ENCODE peak calls at places on chromosomes 3 and 15, in four cellular contexts. Q is CD8-positive, alpha-beta T cell; K is lower lobe of right lung; L is naive thymus-derived CD4-positive, alpha-beta T cell. R is an unnamed sample.
A peak's percentile ranks its signal among the peaks of the same experiment; 100 is the strongest.

GRCh38 chr3:195104340-195104739 is 166.6 kb downstream of the XXYLT1 start:
- DNase-seq in Q (no peak), K (no peak), L (no peak), R (no peak)

GRCh38 chr3:195800240-195800639 is 11.5 kb downstream of the MUC4 start:
- DNase-seq in Q (no peak), K (no peak), L (no peak), R (no peak)

GRCh38 chr3:46484911-46485696 is 12.7 kb upstream of the RTP3 start:
- DNase-seq in Q (no peak), K (no peak), L (no peak), R (no peak)

GRCh38 chr15:35986072-35986666 is 440.2 kb upstream of the DPH6 start:
- DNase-seq in Q (no peak), K (no peak), L (no peak), R (no peak)

GRCh38 chr15:39687965-39688364 is 94.7 kb downstream of the FSIP1 start:
- DNase-seq in Q (no peak), K (no peak), L (no peak), R (no peak)

GRCh38 chr3:134186391-134186790 is 64.3 kb downstream of the RYK start:
- DNase-seq in Q (no peak), K (no peak), L (no peak), R (no peak)

GRCh38 chr15:70101459-70102113 is 3.9 kb upstream of the TLE3 start:
- DNase-seq in Q (no peak), K (no peak), L (no peak), R (peak; percentile 26)

GRCh38 chr15:45307230-45307924 is 55.3 kb downstream of the SLC28A2 start:
- DNase-seq in Q (no peak), K (no peak), L (no peak), R (no peak)

GRCh38 chr3:156606729-156607128 is 51.8 kb upstream of the SSR3 start:
- DNase-seq in Q (no peak), K (no peak), L (no peak), R (no peak)

GRCh38 chr15:98734472-98735284 is 86.3 kb downstream of the IGF1R start:
- DNase-seq in Q (no peak), K (no peak), L (no peak), R (no peak)

GRCh38 chr3:54121404-54122045 is 827 bp upstream of the CACNA2D3 start:
- DNase-seq in Q (no peak), K (no peak), L (no peak), R (no peak)

GRCh38 chr3:183028416-183028815 is 48.1 kb upstream of the DCUN1D1 start:
- DNase-seq in Q (no peak), K (no peak), L (no peak), R (no peak)

GRCh38 chr3:3200632-3201212 is 21.2 kb upstream of the CRBN start:
- DNase-seq in Q (no peak), K (no peak), L (peak; percentile 27), R (peak; percentile 30)

GRCh38 chr3:175399156-175399840 is 540.2 kb downstream of the NAALADL2 start:
- DNase-seq in Q (no peak), K (no peak), L (no peak), R (no peak)

GRCh38 chr3:24963762-24964625 is 464.1 kb upstream of the RARB start:
- DNase-seq in Q (no peak), K (no peak), L (no peak), R (no peak)

GRCh38 chr15:100880897-100881242 is 1.2 kb downstream of the ALDH1A3 start:
- DNase-seq in Q (no peak), K (no peak), L (no peak), R (no peak)
- H3K27me3 ChIP-seq in Q (peaks cover 6% of the 10 kb centered on the region), K (peaks cover 54% of the 10 kb centered on the region), L (no peaks in the 10 kb centered on the region), R (peaks cover 5% of the 10 kb centered on the region)

GRCh38 chr3:147422934-147423599 is 13.9 kb downstream of the ZIC1 start:
- DNase-seq in Q (no peak), K (no peak), L (no peak), R (no peak)
- H3K27me3 ChIP-seq in Q (peaks cover 20% of the 10 kb centered on the region), K (peaks cover 87% of the 10 kb centered on the region), L (no peaks in the 10 kb centered on the region), R (no peaks in the 10 kb centered on the region)

GRCh38 chr3:11000528-11000927 is 8.0 kb downstream of the SLC6A1 start:
- DNase-seq in Q (no peak), K (no peak), L (no peak), R (no peak)

GRCh38 chr3:10996345-10997050 is 4.0 kb downstream of the SLC6A1 start:
- DNase-seq in Q (no peak), K (no peak), L (no peak), R (no peak)

GRCh38 chr3:10999516-10999915 is 7.0 kb downstream of the SLC6A1 start:
- DNase-seq in Q (no peak), K (no peak), L (no peak), R (no peak)

GRCh38 chr3:10997196-10997595 is 4.6 kb downstream of the SLC6A1 start:
- DNase-seq in Q (no peak), K (no peak), L (no peak), R (no peak)

DNA sequence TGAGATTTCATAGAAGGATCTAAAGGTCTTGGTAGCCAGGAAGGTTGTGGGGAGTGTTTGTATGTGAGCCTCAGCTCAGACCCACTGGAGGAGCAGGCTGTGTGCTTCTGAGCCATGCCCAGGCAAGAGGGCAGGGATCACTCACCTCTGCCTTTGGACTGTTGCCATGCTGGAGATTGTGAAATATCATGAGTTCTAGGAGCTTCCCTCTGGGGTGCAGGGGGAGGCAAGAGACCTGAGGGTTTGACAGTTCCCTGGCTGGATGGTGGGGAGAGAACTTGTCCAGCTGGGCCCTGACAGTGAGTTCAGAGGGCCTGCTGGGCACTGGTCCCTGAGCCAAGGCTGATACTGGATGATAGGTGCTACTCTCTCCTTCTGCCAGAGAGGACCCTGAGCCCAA is 6.0 kb downstream of the SLC6A1 start:
- DNase-seq in Q (no peak), K (no peak), L (no peak), R (no peak)
- H3K27me3 ChIP-seq in Q (no peaks in the 10 kb centered on the region), K (peaks cover 39% of the 10 kb centered on the region), L (no peaks in the 10 kb centered on the region), R (peaks cover 4% of the 10 kb centered on the region)

GRCh38 chr3:143121240-143122088 is 1.9 kb downstream of the CHST2 start:
- DNase-seq in Q (peak; percentile 63), K (peak; percentile 57), L (peak; percentile 74), R (peak; percentile 97)

GRCh38 chr3:143122089-143122430 is 2.5 kb downstream of the CHST2 start:
- DNase-seq in Q (no peak), K (no peak), L (peak; percentile 6), R (peak; percentile 49)

GRCh38 chr3:143119009-143119914 is at the start of gene CHST2:
- DNase-seq in Q (peak; percentile 59), K (peak; percentile 74), L (peak; percentile 76), R (peak; percentile 86)

GRCh38 chr3:143119974-143120715 is 574 bp downstream of the CHST2 start:
- DNase-seq in Q (peak; percentile 7), K (peak; percentile 51), L (peak; percentile 55), R (peak; percentile 76)

DNA sequence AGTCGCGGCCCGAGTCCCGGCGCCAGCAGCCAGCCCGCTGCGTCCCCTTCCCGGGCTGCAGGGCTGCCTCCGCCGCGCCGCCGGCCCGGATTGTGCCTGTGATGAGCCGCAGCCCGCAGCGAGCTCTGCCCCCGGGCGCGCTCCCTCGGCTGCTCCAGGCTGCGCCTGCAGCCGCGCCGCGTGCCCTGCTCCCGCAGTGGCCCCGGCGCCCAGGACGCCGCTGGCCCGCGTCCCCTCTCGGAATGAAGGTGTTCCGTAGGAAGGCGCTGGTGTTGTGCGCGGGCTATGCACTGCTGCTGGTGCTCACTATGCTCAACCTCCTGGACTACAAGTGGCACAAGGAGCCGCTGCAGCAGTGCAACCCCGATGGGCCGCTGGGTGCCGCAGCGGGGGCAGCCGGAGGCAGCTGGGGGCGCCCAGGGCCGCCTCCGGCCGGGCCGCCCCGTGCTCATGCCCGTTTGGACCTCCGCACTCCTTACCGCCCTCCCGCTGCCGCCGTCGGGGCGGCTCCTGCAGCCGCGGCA is 1.2 kb downstream of the CHST2 start:
- DNase-seq in Q (peak; percentile 22), K (peak; percentile 46), L (no peak), R (no peak)
- H3K27me3 ChIP-seq in Q (no peaks in the 10 kb centered on the region), K (peaks cover 12% of the 10 kb centered on the region), L (no peaks in the 10 kb centered on the region), R (no peaks in the 10 kb centered on the region)

GRCh38 chr3:181704421-181705066 is 7.2 kb upstream of the SOX2 start:
- DNase-seq in Q (no peak), K (no peak), L (no peak), R (no peak)

GRCh38 chr3:181705081-181705480 is 6.6 kb upstream of the SOX2 start:
- DNase-seq in Q (no peak), K (no peak), L (no peak), R (no peak)

GRCh38 chr3:181700168-181701087 is 11.3 kb upstream of the SOX2 start:
- DNase-seq in Q (no peak), K (no peak), L (no peak), R (peak; percentile 62)

GRCh38 chr3:181707980-181708379 is 3.7 kb upstream of the SOX2 start:
- DNase-seq in Q (no peak), K (no peak), L (no peak), R (no peak)

GRCh38 chr3:181703701-181704420 is 7.9 kb upstream of the SOX2 start:
- DNase-seq in Q (no peak), K (no peak), L (no peak), R (no peak)
- H3K27me3 ChIP-seq in Q (peaks cover 51% of the 10 kb centered on the region), K (peaks cover 98% of the 10 kb centered on the region), L (peaks cover 3% of the 10 kb centered on the region), R (peaks cover 10% of the 10 kb centered on the region)

R was measured in DND-41.